ENCODE peak calls at places on chromosomes 6 and 20, in six cellular contexts. One of them, this sample, is unnamed.

GRCh38 chr6:147930743-147931142 is 411.9 kb upstream of the SASH1 start:
- DNase-seq in stromal cell of bone marrow: no peak
- DNase-seq in GM12878: no peak
- DNase-seq in GM20000: no peak
- DNase-seq in endothelial cell: no peak
- DNase-seq in ovary: no peak
- DNase-seq in this sample: no peak

GRCh38 chr6:41958022-41958856 is 16.6 kb upstream of the CCND3 start:
- DNase-seq in stromal cell of bone marrow: no peak
- DNase-seq in GM12878: no peak
- DNase-seq in GM20000: no peak
- DNase-seq in endothelial cell: no peak
- DNase-seq in ovary: no peak
- DNase-seq in this sample: no peak

GRCh38 chr20:23419995-23420901 is 1.0 kb downstream of the NAPB start:
- DNase-seq in stromal cell of bone marrow: peak; percentile 62
- DNase-seq in GM12878: no peak
- DNase-seq in GM20000: peak; percentile 75
- DNase-seq in endothelial cell: no peak
- DNase-seq in ovary: peak; percentile 62
- DNase-seq in this sample: peak; percentile 81

GRCh38 chr6:33170176-33171095 is 21.8 kb downstream of the COL11A2 start:
- DNase-seq in stromal cell of bone marrow: no peak
- DNase-seq in GM12878: peak; percentile 42
- DNase-seq in GM20000: no peak
- DNase-seq in endothelial cell: no peak
- DNase-seq in ovary: no peak
- DNase-seq in this sample: no peak

GRCh38 chr6:2579241-2579761 is 171.4 kb downstream of the MYLK4 start:
- DNase-seq in stromal cell of bone marrow: peak; percentile 19
- DNase-seq in GM12878: no peak
- DNase-seq in GM20000: no peak
- DNase-seq in endothelial cell: no peak
- DNase-seq in ovary: no peak
- DNase-seq in this sample: peak; percentile 15

GRCh38 chr6:108123516-108123929 is 42.3 kb upstream of the NR2E1 start:
- DNase-seq in stromal cell of bone marrow: no peak
- DNase-seq in GM12878: no peak
- DNase-seq in GM20000: no peak
- DNase-seq in endothelial cell: no peak
- DNase-seq in ovary: no peak
- DNase-seq in this sample: no peak

GRCh38 chr6:108166664-108167448 is 1.0 kb downstream of the NR2E1 start:
- DNase-seq in stromal cell of bone marrow: no peak
- DNase-seq in GM12878: no peak
- DNase-seq in GM20000: peak; percentile 42
- DNase-seq in endothelial cell: no peak
- DNase-seq in ovary: no peak
- DNase-seq in this sample: no peak

GRCh38 chr20:62487564-62488086 is 11.8 kb upstream of the GATA5 start:
- DNase-seq in stromal cell of bone marrow: no peak
- DNase-seq in GM12878: no peak
- DNase-seq in GM20000: no peak
- DNase-seq in endothelial cell: no peak
- DNase-seq in ovary: no peak
- DNase-seq in this sample: no peak

GRCh38 chr6:6734463-6735455 is 146.2 kb downstream of the LY86 start:
- DNase-seq in stromal cell of bone marrow: no peak
- DNase-seq in GM12878: no peak
- DNase-seq in GM20000: no peak
- DNase-seq in endothelial cell: no peak
- DNase-seq in ovary: no peak
- DNase-seq in this sample: no peak

GRCh38 chr20:8542115-8542486 is 410.0 kb downstream of the PLCB1 start:
- DNase-seq in stromal cell of bone marrow: no peak
- DNase-seq in GM12878: no peak
- DNase-seq in GM20000: no peak
- DNase-seq in endothelial cell: no peak
- DNase-seq in ovary: no peak
- DNase-seq in this sample: no peak

GRCh38 chr6:5044866-5045265 is 40.3 kb upstream of the PPP1R3G start:
- DNase-seq in stromal cell of bone marrow: no peak
- DNase-seq in GM12878: no peak
- DNase-seq in GM20000: no peak
- DNase-seq in endothelial cell: no peak
- DNase-seq in ovary: no peak
- DNase-seq in this sample: no peak

GRCh38 chr6:16783485-16783884 is 22.2 kb upstream of the ATXN1 start:
- DNase-seq in stromal cell of bone marrow: no peak
- DNase-seq in GM12878: no peak
- DNase-seq in GM20000: no peak
- DNase-seq in endothelial cell: no peak
- DNase-seq in ovary: no peak
- DNase-seq in this sample: peak; percentile 29

GRCh38 chr6:136470044-136470443 is 80.2 kb downstream of the MAP7 start:
- DNase-seq in stromal cell of bone marrow: no peak
- DNase-seq in GM12878: no peak
- DNase-seq in GM20000: no peak
- DNase-seq in endothelial cell: no peak
- DNase-seq in ovary: no peak
- DNase-seq in this sample: no peak

GRCh38 chr6:131382646-131383045 is 190.4 kb upstream of the ARG1 start:
- DNase-seq in stromal cell of bone marrow: no peak
- DNase-seq in GM12878: no peak
- DNase-seq in GM20000: no peak
- DNase-seq in endothelial cell: no peak
- DNase-seq in ovary: no peak
- DNase-seq in this sample: no peak

GRCh38 chr6:87407531-87407895 is 259 bp upstream of the CFAP206 start:
- DNase-seq in stromal cell of bone marrow: peak; percentile 24
- DNase-seq in GM12878: no peak
- DNase-seq in GM20000: peak; percentile 10
- DNase-seq in endothelial cell: no peak
- DNase-seq in ovary: no peak
- DNase-seq in this sample: peak; percentile 71

GRCh38 chr6:132813173-132813856 is 1.1 kb upstream of the RPS12 start:
- DNase-seq in stromal cell of bone marrow: no peak
- DNase-seq in GM12878: no peak
- DNase-seq in GM20000: peak; percentile 38
- DNase-seq in endothelial cell: peak; percentile 49
- DNase-seq in ovary: peak; percentile 50
- DNase-seq in this sample: peak; percentile 71

GRCh38 chr6:131744888-131745287 is 34.1 kb upstream of the CTAGE9 start:
- DNase-seq in stromal cell of bone marrow: no peak
- DNase-seq in GM12878: no peak
- DNase-seq in GM20000: no peak
- DNase-seq in endothelial cell: no peak
- DNase-seq in ovary: no peak
- DNase-seq in this sample: no peak

GRCh38 chr20:59320426-59320825 is 20.0 kb downstream of the EDN3 start:
- DNase-seq in stromal cell of bone marrow: no peak
- DNase-seq in GM12878: no peak
- DNase-seq in GM20000: no peak
- DNase-seq in endothelial cell: no peak
- DNase-seq in ovary: no peak
- DNase-seq in this sample: no peak

GRCh38 chr20:38066969-38067716 is 33.6 kb downstream of the RPRD1B start:
- DNase-seq in stromal cell of bone marrow: no peak
- DNase-seq in GM12878: no peak
- DNase-seq in GM20000: no peak
- DNase-seq in endothelial cell: no peak
- DNase-seq in ovary: no peak
- DNase-seq in this sample: no peak

GRCh38 chr20:63459070-63459380 is 13.4 kb downstream of the KCNQ2 start:
- DNase-seq in stromal cell of bone marrow: no peak
- DNase-seq in GM12878: no peak
- DNase-seq in GM20000: no peak
- DNase-seq in endothelial cell: no peak
- DNase-seq in ovary: no peak
- DNase-seq in this sample: no peak

GRCh38 chr6:131651782-131652181 is 14.7 kb downstream of the ENPP3 start:
- DNase-seq in stromal cell of bone marrow: no peak
- DNase-seq in GM12878: no peak
- DNase-seq in GM20000: no peak
- DNase-seq in endothelial cell: no peak
- DNase-seq in ovary: no peak
- DNase-seq in this sample: no peak

GRCh38 chr6:86723729-86724128 is 213.6 kb upstream of the HTR1E start:
- DNase-seq in stromal cell of bone marrow: no peak
- DNase-seq in GM12878: no peak
- DNase-seq in GM20000: no peak
- DNase-seq in endothelial cell: no peak
- DNase-seq in ovary: no peak
- DNase-seq in this sample: peak; percentile 3

GRCh38 chr20:51456511-51457280 is 85.8 kb downstream of the NFATC2 start:
- DNase-seq in stromal cell of bone marrow: peak; percentile 94
- DNase-seq in GM12878: no peak
- DNase-seq in GM20000: no peak
- DNase-seq in endothelial cell: no peak
- DNase-seq in ovary: peak; percentile 99
- DNase-seq in this sample: peak; percentile 97

GRCh38 chr6:52588087-52588709 is 11.3 kb upstream of the TRAM2 start:
- DNase-seq in stromal cell of bone marrow: no peak
- DNase-seq in GM12878: no peak
- DNase-seq in GM20000: no peak
- DNase-seq in endothelial cell: no peak
- DNase-seq in ovary: no peak
- DNase-seq in this sample: no peak